ENCODE peak calls at places on chromosomes 3 and 15, in five cellular contexts. S is GM23338, V is Panc1, K is lower lobe of right lung, L is SJSA1. T is an unnamed sample. For H3K27me3, the result is how much of the 10 kb centered on the place peaks cover.

GRCh38 chr3:16801698-16802097 is 83.1 kb upstream of the PLCL2 start:
- DNase-seq in S (no peak), V (no peak), K (no peak), L (no peak), T (no peak)

GRCh38 chr15:77671274-77672056 is 38.8 kb upstream of the LINGO1 start:
- DNase-seq in S (no peak), V (no peak), K (no peak), L (no peak), T (no peak)

GRCh38 chr3:32304510-32304909 is 66.0 kb downstream of the CMTM8 start:
- DNase-seq in S (no peak), V (no peak), K (no peak), L (no peak), T (no peak)

GRCh38 chr15:69957175-69957574 is 140.5 kb downstream of the TLE3 start:
- DNase-seq in S (no peak), V (no peak), K (no peak), L (no peak), T (no peak)

GRCh38 chr3:172582712-172583111 is 59.5 kb upstream of the TNFSF10 start:
- DNase-seq in S (no peak), V (no peak), K (no peak), L (no peak), T (peak)

GRCh38 chr3:130841357-130841756 is 52.5 kb upstream of the ATP2C1 start:
- DNase-seq in S (no peak), V (no peak), K (no peak), L (no peak), T (no peak)

GRCh38 chr3:67018105-67018788 is 20.1 kb downstream of the KBTBD8 start:
- DNase-seq in S (no peak), V (no peak), K (peak), L (no peak), T (no peak)

GRCh38 chr3:38960953-38961622 is 90.7 kb downstream of the SCN11A start:
- DNase-seq in S (peak), V (no peak), K (no peak), L (no peak), T (no peak)

GRCh38 chr3:150528359-150528797 is 17.9 kb downstream of the SERP1 start:
- DNase-seq in S (no peak), V (no peak), K (no peak), L (no peak), T (no peak)

GRCh38 chr15:41648770-41649169 is 11.4 kb upstream of the MGA start:
- DNase-seq in S (no peak), V (no peak), K (no peak), L (no peak), T (no peak)

GRCh38 chr15:95932676-95933075 is 397.8 kb upstream of the NR2F2 start:
- DNase-seq in S (no peak), V (no peak), K (no peak), L (no peak), T (no peak)

GRCh38 chr15:65512807-65513416 is 4.6 kb downstream of the DPP8 start:
- DNase-seq in S (no peak), V (no peak), K (no peak), L (no peak), T (no peak)

GRCh38 chr15:77645602-77646001 is 12.9 kb upstream of the LINGO1 start:
- DNase-seq in S (no peak), V (no peak), K (no peak), L (no peak), T (no peak)

GRCh38 chr3:24299801-24300626 is 194.6 kb downstream of the THRB start:
- DNase-seq in S (no peak), V (no peak), K (no peak), L (no peak), T (peak)

GRCh38 chr3:17742837-17743659 is 617 bp upstream of the TBC1D5 start:
- DNase-seq in S (no peak), V (peak), K (no peak), L (peak), T (no peak)

GRCh38 chr15:39281094-39281493 is 299.8 kb upstream of the THBS1 start:
- DNase-seq in S (no peak), V (no peak), K (no peak), L (no peak), T (no peak)

GRCh38 chr15:72202302-72202701 is 4.7 kb upstream of the GRAMD2A start:
- DNase-seq in S (no peak), V (no peak), K (no peak), L (no peak), T (no peak)
- H3K27me3 ChIP-seq in S (under half), V (under half), K (under half), L (under half), T (under half)

GRCh38 chr15:40440300-40441011 is at the start of gene BAHD1:
- DNase-seq in S (peak), V (peak), K (peak), L (peak), T (peak)
- H3K27me3 ChIP-seq in S (under half), V (under half), K (under half), L (under half), T (under half)

DNA sequence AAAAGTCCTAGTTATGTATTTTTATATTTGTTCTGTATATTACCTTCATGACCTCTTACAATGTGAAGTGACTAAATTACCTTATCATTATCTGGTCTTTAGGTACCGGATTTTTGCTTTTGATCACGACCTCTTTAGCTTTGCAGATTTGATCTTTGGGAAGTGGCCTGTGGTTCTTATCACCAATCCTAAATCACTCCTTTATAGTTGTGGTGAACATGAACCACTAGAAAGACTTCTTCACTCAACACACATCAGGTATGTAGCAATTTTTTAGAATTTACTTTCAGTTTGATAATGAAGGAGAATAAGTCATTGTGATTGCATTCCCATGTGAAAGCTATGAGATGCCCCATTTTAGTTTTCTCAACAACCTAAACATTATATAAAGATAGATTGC is 18.3 kb downstream of the TMEM62 start:
- DNase-seq in S (no peak), V (no peak), K (no peak), L (no peak), T (no peak)
- H3K27me3 ChIP-seq in S (under half), V (under half), K (under half), L (under half), T (under half)

DNA sequence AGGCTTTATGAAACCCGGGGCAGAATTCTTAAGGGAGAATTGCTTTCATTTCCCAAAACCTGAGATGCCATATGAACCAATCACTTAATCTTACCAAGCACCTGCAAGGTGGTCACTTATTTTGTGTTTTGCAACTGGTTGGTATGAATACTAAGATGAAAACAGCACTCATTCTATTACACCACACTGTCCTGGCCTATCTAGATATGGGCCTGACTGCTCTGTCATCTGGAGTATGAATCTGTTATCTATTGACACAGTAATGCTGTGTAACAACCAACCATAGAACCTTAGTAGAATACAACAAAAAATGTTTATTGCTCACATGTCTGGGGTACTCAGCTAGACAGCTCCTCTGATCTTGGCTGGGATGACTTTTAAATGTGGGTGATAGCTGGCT is 74.8 kb downstream of the TMEM266 start:
- DNase-seq in S (no peak), V (no peak), K (no peak), L (no peak), T (no peak)
- H3K27me3 ChIP-seq in S (under half), V (under half), K (under half), L (under half), T (under half)

GRCh38 chr3:128585189-128585588 is 65.4 kb downstream of the RPN1 start:
- DNase-seq in S (no peak), V (no peak), K (no peak), L (no peak), T (no peak)
- H3K27me3 ChIP-seq in S (under half), V (under half), K (under half), L (under half), T (under half)

GRCh38 chr15:72242775-72243370 is 11.9 kb upstream of the PKM start:
- DNase-seq in S (no peak), V (no peak), K (no peak), L (no peak), T (no peak)

GRCh38 chr15:72238586-72238985 is 7.6 kb upstream of the PKM start:
- DNase-seq in S (no peak), V (no peak), K (no peak), L (no peak), T (no peak)

GRCh38 chr15:72236381-72237285 is 5.6 kb upstream of the PKM start:
- DNase-seq in S (no peak), V (no peak), K (no peak), L (no peak), T (no peak)

GRCh38 chr15:72237286-72238224 is 6.6 kb upstream of the PKM start:
- DNase-seq in S (peak), V (peak), K (peak), L (peak), T (peak)

GRCh38 chr15:72239652-72240051 is 8.7 kb upstream of the PKM start:
- DNase-seq in S (no peak), V (no peak), K (no peak), L (no peak), T (no peak)
- H3K27me3 ChIP-seq in S (under half), V (under half), K (under half), L (under half), T (under half)

GRCh38 chr3:184565421-184566211 is 4.0 kb downstream of the EPHB3 start:
- DNase-seq in S (no peak), V (no peak), K (peak), L (peak), T (peak)
- H3K27me3 ChIP-seq in S (half or more), V (under half), K (under half), L (under half), T (under half)